ENCODE peak calls at places on chromosomes 3 and 15, in five cellular contexts. H is HepG2, J is transverse colon, Q is breast epithelium, B is heart left ventricle. F is an unnamed sample.

GRCh38 chr15:45338417-45338816 is 39.9 kb downstream of the GATM start:
- DNase-seq in H (peak), Q (no peak), J (no peak), B (no peak), F (no peak)

GRCh38 chr3:176737480-176738147 is 459.7 kb downstream of the TBL1XR1 start:
- DNase-seq in B (no peak), J (no peak), Q (no peak), H (no peak), F (no peak)

GRCh38 chr3:12288466-12289129 is at the start of gene PPARG:
- DNase-seq in B (peak), Q (no peak), H (peak), J (peak), F (no peak)

GRCh38 chr15:47331796-47332480 is 385.4 kb upstream of the SEMA6D start:
- DNase-seq in J (no peak), Q (no peak), B (no peak), H (no peak), F (peak)

GRCh38 chr3:13583251-13584180 is 34.6 kb downstream of the FBLN2 start:
- DNase-seq in J (no peak), H (no peak), Q (no peak), B (no peak), F (no peak)

GRCh38 chr15:82737975-82738374 is 28.3 kb upstream of the AP3B2 start:
- DNase-seq in B (no peak), H (no peak), Q (no peak), J (no peak), F (no peak)

GRCh38 chr15:90451215-90451850 is 63.3 kb downstream of the IQGAP1 start:
- DNase-seq in J (no peak), H (no peak), Q (no peak), B (no peak), F (peak)

GRCh38 chr3:52524752-52525661 is 8.7 kb downstream of the NT5DC2 start:
- DNase-seq in B (peak), H (no peak), Q (peak), J (no peak), F (no peak)

GRCh38 chr3:141959531-141959920 is 83.1 kb downstream of the ATP1B3 start:
- DNase-seq in Q (no peak), H (peak), J (no peak), B (no peak), F (no peak)

GRCh38 chr15:51907136-51907862 is 64.3 kb downstream of the LEO1 start:
- DNase-seq in H (peak), B (no peak), J (peak), Q (no peak), F (no peak)

GRCh38 chr3:88034463-88034862 is 24.3 kb downstream of the CGGBP1 start:
- DNase-seq in B (no peak), H (no peak), Q (no peak), J (no peak), F (no peak)

GRCh38 chr3:69806735-69807438 is 67.6 kb downstream of the MITF start:
- DNase-seq in J (no peak), H (no peak), Q (no peak), B (no peak), F (peak)

GRCh38 chr3:37307321-37307720 is 132.9 kb upstream of the LRRFIP2 start:
- DNase-seq in J (no peak), Q (no peak), B (no peak), H (no peak), F (no peak)

GRCh38 chr3:72894941-72895552 is 7.2 kb downstream of the GXYLT2 start:
- DNase-seq in B (no peak), J (no peak), Q (no peak), H (no peak), F (no peak)

GRCh38 chr3:111785034-111785433 is 74.0 kb upstream of the PHLDB2 start:
- DNase-seq in Q (no peak), B (no peak), J (no peak), H (no peak), F (no peak)

GRCh38 chr3:13891492-13892073 is 11.7 kb upstream of the WNT7A start:
- DNase-seq in Q (no peak), J (no peak), B (no peak), H (no peak), F (no peak)

GRCh38 chr3:25856902-25857518 is 67.1 kb downstream of the OXSM start:
- DNase-seq in B (no peak), H (peak), Q (no peak), J (no peak), F (peak)

GRCh38 chr15:64681424-64682024 is 93.9 kb downstream of the RBPMS2 start:
- DNase-seq in B (no peak), H (peak), Q (no peak), J (peak), F (peak)

GRCh38 chr15:33256874-33257273 is 53.9 kb upstream of the RYR3 start:
- DNase-seq in J (no peak), H (no peak), Q (no peak), B (no peak), F (no peak)

GRCh38 chr15:92277776-92278175 is 115.9 kb upstream of the ST8SIA2 start:
- DNase-seq in B (peak), H (no peak), J (no peak), Q (no peak), F (peak)

GRCh38 chr3:47513125-47513929 is at the start of gene ELP6:
- DNase-seq in Q (peak), J (peak), B (peak), H (peak), F (peak)
- TF ChIP-seq CTCF in Q (peak), J (peak), B (peak), H (peak), F (peak)

DNA sequence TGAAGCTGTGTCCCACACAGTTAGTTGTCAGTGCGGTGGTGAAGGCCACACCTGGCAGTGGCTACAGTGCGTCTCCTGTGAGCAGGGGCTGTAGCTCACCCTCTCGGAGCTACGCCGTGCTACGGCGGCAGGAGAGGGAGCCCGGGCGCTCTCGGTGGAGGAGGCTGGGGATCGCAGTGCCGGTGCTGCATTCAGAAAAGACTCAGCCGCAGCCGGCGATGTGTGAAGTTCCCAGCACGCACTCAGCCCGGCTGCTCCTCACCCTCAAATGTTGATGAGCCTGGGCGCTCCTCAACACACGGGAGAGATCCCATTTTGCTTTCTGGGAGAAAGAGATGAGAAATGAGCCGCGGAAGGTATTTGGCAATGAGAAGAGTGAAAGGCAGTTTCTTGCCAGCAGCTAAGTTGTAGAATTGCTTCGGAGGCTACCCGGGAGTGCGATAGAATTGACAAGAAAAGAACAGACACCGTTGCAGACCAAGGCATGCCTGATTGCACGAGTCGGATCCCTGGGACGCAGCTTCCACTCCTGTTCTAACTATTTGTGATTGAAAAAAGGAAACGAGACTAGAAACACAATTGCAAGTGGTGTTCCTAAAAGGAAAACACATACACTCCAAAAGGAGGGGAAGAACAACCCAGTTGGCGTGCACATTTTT is at the start of gene UNC13C:
- DNase-seq in J (peak), Q (no peak), B (no peak), H (peak), F (no peak)
- H3K4me3 ChIP-seq in J (peak), Q (peak), B (peak), H (peak), F (peak)

GRCh38 chr3:42519568-42519962 is 17.1 kb downstream of the VIPR1 start:
- DNase-seq in J (no peak), Q (no peak), B (no peak), H (no peak), F (no peak)

GRCh38 chr3:42520906-42521305 is 18.5 kb downstream of the VIPR1 start:
- DNase-seq in J (no peak), H (no peak), Q (no peak), B (no peak), F (no peak)

GRCh38 chr3:42517143-42517542 is 14.7 kb downstream of the VIPR1 start:
- DNase-seq in Q (no peak), H (no peak), J (peak), B (no peak), F (no peak)

GRCh38 chr3:42520336-42520735 is 17.9 kb downstream of the VIPR1 start:
- DNase-seq in B (no peak), J (peak), Q (no peak), H (no peak), F (no peak)

GRCh38 chr3:42518800-42519567 is 16.5 kb downstream of the VIPR1 start:
- DNase-seq in Q (no peak), J (no peak), B (no peak), H (no peak), F (no peak)
- TF ChIP-seq CTCF in Q (no peak), J (no peak), B (no peak), H (peak), F (no peak)

DNA sequence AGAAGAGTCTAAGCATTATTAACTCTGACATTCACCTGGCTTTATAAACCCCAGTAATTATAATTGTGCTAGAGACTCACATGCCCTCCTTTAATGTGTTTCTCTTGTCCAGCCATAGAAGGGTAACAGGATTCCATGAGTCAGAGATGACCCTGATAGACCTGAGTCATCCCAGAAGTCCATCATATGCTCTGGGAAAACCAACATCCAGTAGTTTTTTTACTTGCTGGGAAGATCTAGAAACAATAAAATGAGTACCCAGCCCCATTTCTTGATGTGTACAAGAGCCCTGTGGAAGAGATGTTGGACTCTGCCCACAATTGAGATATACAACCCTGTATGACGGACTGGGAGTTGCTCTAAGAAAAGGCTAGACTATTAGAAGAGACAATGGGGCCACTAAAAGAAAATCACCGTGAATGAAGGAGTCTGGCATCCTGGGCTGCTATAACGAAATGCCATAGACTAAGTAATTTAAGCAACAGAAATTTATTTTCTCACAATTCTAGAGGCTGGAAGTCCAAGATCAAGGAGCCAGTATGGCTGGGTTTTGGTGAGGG is 22.3 kb upstream of the THUMPD3 start:
- DNase-seq in H (peak), J (no peak), Q (no peak), B (no peak), F (peak)
- H3K4me3 ChIP-seq in H (no peak), J (no peak), Q (no peak), B (no peak), F (no peak)

GRCh38 chr3:136311256-136311655 is 61.1 kb downstream of the PCCB start:
- DNase-seq in B (no peak), H (no peak), J (no peak), Q (no peak), F (no peak)

GRCh38 chr3:136305879-136306278 is 55.7 kb downstream of the PCCB start:
- DNase-seq in Q (no peak), B (no peak), H (no peak), J (no peak), F (peak)
- TF ChIP-seq CTCF in Q (no peak), B (peak), H (peak), J (no peak), F (peak)

GRCh38 chr15:67253517-67254237 is 784 bp downstream of the AAGAB start:
- DNase-seq in H (no peak), Q (no peak), B (no peak), J (no peak), F (peak)
- H3K4me3 ChIP-seq in H (peak), Q (peak), B (peak), J (peak), F (peak)

DNA sequence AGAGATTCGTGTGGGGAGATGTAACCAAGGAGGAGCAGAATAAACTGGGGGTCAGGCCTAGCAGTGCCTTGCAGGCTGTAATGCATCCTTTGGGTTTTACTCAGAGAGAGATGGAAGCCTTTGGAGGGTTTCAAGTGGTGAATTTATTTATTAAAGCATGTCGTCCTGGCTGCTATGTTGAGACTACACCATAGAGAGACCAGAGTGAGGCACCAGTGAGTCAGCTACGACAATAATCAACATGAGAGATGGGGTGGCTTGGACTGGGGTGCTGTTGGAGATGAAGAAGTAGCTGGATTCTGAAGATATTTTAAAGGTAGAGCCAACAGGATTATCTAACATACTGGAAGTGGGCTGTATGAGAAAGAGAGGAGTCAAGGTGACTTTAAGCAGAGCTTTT is 335.3 kb upstream of the ARHGEF26 start:
- DNase-seq in Q (no peak), H (no peak), J (no peak), B (no peak), F (no peak)
- TF ChIP-seq CTCF in Q (no peak), H (peak), J (no peak), B (no peak), F (no peak)

GRCh38 chr3:115915061-115915460 is 291.8 kb downstream of the GAP43 start:
- DNase-seq in B (no peak), Q (no peak), J (no peak), H (no peak), F (no peak)

GRCh38 chr3:115913069-115913686 is 289.9 kb downstream of the GAP43 start:
- DNase-seq in H (peak), Q (no peak), J (no peak), B (no peak), F (no peak)

GRCh38 chr3:115912372-115912771 is 289.1 kb downstream of the GAP43 start:
- DNase-seq in B (no peak), Q (no peak), J (no peak), H (no peak), F (no peak)

GRCh38 chr3:115918900-115919299 is 295.6 kb downstream of the GAP43 start:
- DNase-seq in B (no peak), Q (no peak), J (no peak), H (no peak), F (no peak)

GRCh38 chr3:115916866-115917265 is 293.6 kb downstream of the GAP43 start:
- DNase-seq in H (no peak), B (no peak), J (no peak), Q (no peak), F (no peak)
- H3K4me3 ChIP-seq in H (no peak), B (no peak), J (no peak), Q (no peak), F (no peak)

GRCh38 chr3:147187687-147188086 is 218.7 kb downstream of the ZIC4 start:
- DNase-seq in Q (no peak), H (no peak), B (no peak), J (no peak), F (no peak)

GRCh38 chr3:147185781-147186180 is 220.6 kb downstream of the ZIC4 start:
- DNase-seq in H (peak), Q (no peak), B (no peak), J (no peak), F (no peak)

GRCh38 chr3:147189016-147189415 is 217.3 kb downstream of the ZIC4 start:
- DNase-seq in B (no peak), Q (no peak), J (no peak), H (no peak), F (no peak)

GRCh38 chr3:147184794-147185193 is 221.5 kb downstream of the ZIC4 start:
- DNase-seq in H (peak), B (no peak), J (no peak), Q (no peak), F (no peak)
- TF ChIP-seq CTCF in H (no peak), B (no peak), J (no peak), Q (no peak), F (no peak)